ENCODE peak calls at places on chromosomes 3 and 15, in nine cellular contexts. D is stimulated activated CD8-positive, alpha-beta memory T cell treated with anti-CD3 and anti-CD28 coated beads, Interleukin-15, amount 100 ng/mL, for 1 hour; I is activated gamma-delta T cell treated with Interleukin-2 at 50 U/mL for 16 hours; Y is GM18507; M is Right ventricle myocardium superior; P is GM10248; J is Kasumi-1; F is HuH-7; H is epithelial cell of proximal tubule. V is an unnamed sample.

GRCh38 chr3:188262913-188263683 is 109.1 kb downstream of the LPP start:
- DNase-seq in D (no peak), I (no peak), Y (no peak), M (no peak), P (no peak), J (no peak), F (no peak), H (no peak), V (no peak)

GRCh38 chr15:51837784-51838183 is 8.3 kb downstream of the TMOD3 start:
- DNase-seq in D (no peak), I (no peak), Y (no peak), M (no peak), P (peak), J (peak), F (no peak), H (no peak), V (no peak)

GRCh38 chr3:145900056-145900829 is 260.7 kb downstream of the PLOD2 start:
- DNase-seq in D (no peak), I (no peak), Y (no peak), M (no peak), P (no peak), J (no peak), F (no peak), H (no peak), V (no peak)

GRCh38 chr3:177817746-177818145 is 620.5 kb upstream of the TBL1XR1 start:
- DNase-seq in D (no peak), I (no peak), Y (no peak), M (no peak), P (no peak), J (no peak), F (no peak), H (no peak), V (no peak)

GRCh38 chr3:29065211-29065785 is 215.6 kb upstream of the RBMS3 start:
- DNase-seq in D (no peak), I (no peak), Y (no peak), M (peak), P (no peak), J (no peak), F (no peak), H (peak), V (no peak)

GRCh38 chr15:57150066-57150865 is 226.0 kb upstream of the CGNL1 start:
- DNase-seq in D (no peak), I (no peak), Y (no peak), M (no peak), P (no peak), J (no peak), F (no peak), H (no peak), V (no peak)

GRCh38 chr3:111768076-111768475 is 91.0 kb upstream of the PHLDB2 start:
- DNase-seq in D (no peak), I (no peak), Y (no peak), M (no peak), P (no peak), J (no peak), F (no peak), H (no peak), V (no peak)

GRCh38 chr3:16828815-16829214 is 55.9 kb upstream of the PLCL2 start:
- DNase-seq in D (no peak), I (peak), Y (no peak), M (no peak), P (peak), J (peak), F (peak), H (peak), V (peak)

GRCh38 chr3:187737401-187738088 is 7.7 kb downstream of the BCL6 start:
- DNase-seq in D (peak), I (peak), Y (no peak), M (peak), P (no peak), J (peak), F (no peak), H (no peak), V (peak)

GRCh38 chr3:55661141-55661540 is 174.0 kb upstream of the WNT5A start:
- DNase-seq in D (no peak), I (no peak), Y (no peak), M (no peak), P (no peak), J (no peak), F (no peak), H (no peak), V (no peak)